ENCODE peak calls at places on chromosomes 3 and 15, in nine cellular contexts. U is keratinocyte, E is cardiac muscle cell, M is IMR-90, I is heart left ventricle, V is adrenal gland, J is AG10803, X is stomach, K is right lobe of liver. C is an unnamed sample.

GRCh38 chr15:78334845-78335244 is 5.3 kb upstream of the CRABP1 start:
- DNase-seq in M (no peak), X (no peak), J (no peak), K (no peak), E (no peak), U (no peak), V (no peak), I (no peak), C (no peak)

GRCh38 chr3:42148982-42149432 is 57.9 kb downstream of the TRAK1 start:
- DNase-seq in U (no peak), M (peak; percentile 91), K (no peak), E (peak; percentile 90), J (peak; percentile 57), X (peak; percentile 40), V (peak; percentile 57), I (peak; percentile 72), C (peak; percentile 27)

GRCh38 chr3:32290619-32291018 is 52.1 kb downstream of the CMTM8 start:
- DNase-seq in K (no peak), U (no peak), X (no peak), J (no peak), M (no peak), V (no peak), E (no peak), I (no peak), C (no peak)

GRCh38 chr15:39651295-39651694 is 70.4 kb downstream of the THBS1 start:
- DNase-seq in X (no peak), K (no peak), E (no peak), J (no peak), V (no peak), M (no peak), I (no peak), U (no peak), C (no peak)

GRCh38 chr15:78422571-78423340 is 15.3 kb upstream of the IREB2 start:
- DNase-seq in U (peak; percentile 21), M (peak; percentile 45), E (peak; percentile 73), V (peak; percentile 77), X (peak; percentile 72), I (peak; percentile 67), K (peak; percentile 62), J (peak; percentile 55), C (no peak)

GRCh38 chr3:188848947-188849346 is 322.8 kb upstream of the TPRG1 start:
- DNase-seq in J (no peak), M (no peak), E (no peak), I (no peak), U (no peak), K (no peak), V (no peak), X (no peak), C (no peak)

GRCh38 chr3:106514431-106514830 is 645.6 kb upstream of the CBLB start:
- DNase-seq in X (no peak), U (no peak), K (no peak), I (no peak), E (no peak), V (no peak), M (no peak), J (no peak), C (no peak)

GRCh38 chr15:69608661-69609060 is 156.0 kb downstream of the RPLP1 start:
- DNase-seq in K (no peak), I (no peak), J (no peak), X (no peak), V (no peak), U (no peak), E (no peak), M (no peak), C (no peak)

GRCh38 chr3:32868719-32869512 is 51.1 kb downstream of the TRIM71 start:
- DNase-seq in I (no peak), U (no peak), V (no peak), J (no peak), K (no peak), X (no peak), M (no peak), E (no peak), C (no peak)

GRCh38 chr15:101530224-101530958 is 40.9 kb upstream of the PCSK6 start:
- DNase-seq in K (no peak), V (no peak), E (no peak), U (no peak), I (no peak), J (no peak), M (no peak), X (no peak), C (no peak)

GRCh38 chr3:106758459-106758858 is 618.8 kb upstream of the CCDC54 start:
- DNase-seq in I (no peak), M (no peak), K (no peak), E (no peak), J (peak; percentile 3), X (no peak), U (no peak), V (no peak), C (no peak)

GRCh38 chr15:64892850-64893403 is 18.8 kb upstream of the ANKDD1A start:
- DNase-seq in I (no peak), J (no peak), K (no peak), V (no peak), M (no peak), U (no peak), E (no peak), X (no peak), C (no peak)

GRCh38 chr3:51916418-51916817 is 13.3 kb upstream of the IQCF1 start:
- DNase-seq in U (no peak), K (no peak), J (no peak), M (no peak), V (no peak), I (no peak), E (no peak), X (no peak), C (no peak)

DNA sequence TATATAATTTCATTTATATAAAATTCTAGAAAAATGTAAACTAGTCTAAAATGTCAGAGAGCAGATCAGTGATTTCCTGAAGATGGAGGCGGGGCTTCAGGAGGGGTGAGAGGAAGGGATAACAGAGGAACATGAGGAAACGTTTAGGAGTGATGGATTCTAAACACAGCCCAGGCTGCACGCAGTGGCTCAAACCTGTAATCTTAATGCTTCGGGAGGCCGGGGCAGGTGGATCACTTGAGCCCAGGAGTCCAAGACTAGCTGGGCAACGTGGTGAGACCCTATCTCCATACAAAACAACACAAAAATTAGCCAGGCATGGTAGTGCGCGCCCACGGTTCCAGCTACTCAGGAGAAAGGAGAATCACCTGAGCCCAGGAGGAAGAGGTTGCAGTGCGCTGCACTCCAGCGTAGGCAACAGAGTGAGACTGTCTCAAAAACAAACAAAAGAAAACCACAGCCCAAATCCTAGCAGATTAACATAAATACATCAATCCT is 18.0 kb upstream of the IQCF1 start:
- DNase-seq in E (no peak), J (no peak), X (no peak), K (no peak), M (no peak), U (no peak), I (no peak), V (no peak), C (no peak)
- H3K4me3 ChIP-seq in E (no peak overlapping the region), J (no peak overlapping the region), X (no peak overlapping the region), K (no peak overlapping the region), M (no peak overlapping the region), U (no peak overlapping the region), I (no peak overlapping the region), V (no peak overlapping the region), C (no peak overlapping the region)

GRCh38 chr15:90143176-90143655 is 40.9 kb upstream of the IDH2 start:
- DNase-seq in U (no peak), I (peak; percentile 69), K (peak; percentile 81), V (peak; percentile 74), X (peak; percentile 89), E (peak; percentile 53), M (peak; percentile 33), J (no peak), C (peak; percentile 17)
- TF ChIP-seq CTCF in U (peak; percentile 95), I (peak; percentile 30), K (peak; percentile 76), V (peak; percentile 15), X (peak; percentile 50), E (peak; percentile 50), M (peak; percentile 54), J (peak; percentile 24), C (peak; percentile 83)

GRCh38 chr3:79019137-79019923 is 748.5 kb downstream of the ROBO1 start:
- DNase-seq in I (peak; percentile 79), V (peak; percentile 86), X (peak; percentile 77), M (peak; percentile 93), J (peak; percentile 92), E (peak; percentile 96), U (no peak), K (peak; percentile 58), C (peak; percentile 76)

GRCh38 chr3:79018671-79019136 is 749.1 kb downstream of the ROBO1 start:
- DNase-seq in M (peak; percentile 64), U (no peak), E (peak; percentile 83), V (peak; percentile 61), I (peak; percentile 70), X (peak; percentile 49), J (peak; percentile 74), K (peak; percentile 31), C (no peak)

GRCh38 chr3:79015854-79016253 is 751.9 kb downstream of the ROBO1 start:
- DNase-seq in J (no peak), E (no peak), U (no peak), I (no peak), M (no peak), K (no peak), V (no peak), X (no peak), C (no peak)

GRCh38 chr3:79019924-79020173 is 747.9 kb downstream of the ROBO1 start:
- DNase-seq in V (no peak), I (no peak), J (no peak), X (no peak), M (no peak), U (no peak), E (no peak), K (no peak), C (no peak)

GRCh38 chr3:79016587-79017380 is 751.0 kb downstream of the ROBO1 start:
- DNase-seq in J (peak; percentile 22), I (no peak), M (peak; percentile 53), V (no peak), U (no peak), X (no peak), K (no peak), E (no peak), C (no peak)
- H3K4me3 ChIP-seq in J (peak overlapping the region; percentile 81), I (peak overlapping the region; percentile 81), M (peak overlapping the region; percentile 65), V (no peak overlapping the region), U (peak overlapping the region; percentile 92), X (peak overlapping the region; percentile 82), K (no peak overlapping the region), E (peak overlapping the region; percentile 83), C (peak overlapping the region; percentile 83)

GRCh38 chr3:49131576-49131975 is 1.3 kb downstream of the LAMB2 start:
- DNase-seq in K (no peak), I (no peak), U (no peak), E (no peak), X (no peak), M (no peak), J (no peak), V (no peak), C (no peak)

GRCh38 chr3:49131040-49131439 is 1.8 kb downstream of the LAMB2 start:
- DNase-seq in E (no peak), U (no peak), J (no peak), M (no peak), I (no peak), V (no peak), K (no peak), X (no peak), C (no peak)

GRCh38 chr3:49133226-49133951 is 539 bp upstream of the LAMB2 start:
- DNase-seq in U (peak; percentile 30), V (peak; percentile 88), M (peak; percentile 85), X (peak; percentile 87), E (peak; percentile 92), K (peak; percentile 82), I (peak; percentile 91), J (peak; percentile 91), C (peak; percentile 67)

GRCh38 chr3:49132073-49132436 is 795 bp downstream of the LAMB2 start:
- DNase-seq in K (no peak), X (no peak), I (no peak), J (no peak), U (no peak), E (no peak), V (peak; percentile 32), M (no peak), C (no peak)

GRCh38 chr3:49132437-49133225 is at the start of gene LAMB2:
- DNase-seq in K (peak; percentile 72), X (peak; percentile 77), E (peak; percentile 78), V (peak; percentile 80), I (peak; percentile 85), U (peak; percentile 60), M (peak; percentile 74), J (peak; percentile 85), C (peak; percentile 54)
- TF ChIP-seq CTCF in K (no peak), X (no peak), E (peak; percentile 27), V (no peak), I (no peak), U (no peak), M (no peak), J (peak; percentile 25), C (peak; percentile 30)

C was measured in retinal pigment epithelial cell.